ENCODE peak calls at places on chromosome 15, in four cellular contexts. One of them, this sample, is unnamed.

GRCh38 chr15:50128266-50128665 is 9.2 kb upstream of the ATP8B4 start:
- DNase-seq in heart left ventricle: peak
- DNase-seq in CD8-positive, alpha-beta T cell: no peak
- DNase-seq in A673: no peak
- DNase-seq in this sample: peak

GRCh38 chr15:56241374-56242085 is 2.1 kb downstream of the RFX7 start:
- DNase-seq in heart left ventricle: no peak
- DNase-seq in CD8-positive, alpha-beta T cell: no peak
- DNase-seq in A673: no peak
- DNase-seq in this sample: no peak

GRCh38 chr15:69578252-69578651 is 125.6 kb downstream of the RPLP1 start:
- DNase-seq in CD8-positive, alpha-beta T cell: no peak
- DNase-seq in A673: no peak
- DNase-seq in heart left ventricle: no peak
- DNase-seq in this sample: no peak

GRCh38 chr15:62928996-62929350 is 113.6 kb upstream of the TPM1 start:
- DNase-seq in heart left ventricle: no peak
- DNase-seq in A673: peak
- DNase-seq in CD8-positive, alpha-beta T cell: no peak
- DNase-seq in this sample: no peak

GRCh38 chr15:101156509-101157159 is 95.2 kb downstream of the CHSY1 start:
- DNase-seq in A673: peak
- DNase-seq in heart left ventricle: no peak
- DNase-seq in CD8-positive, alpha-beta T cell: no peak
- DNase-seq in this sample: no peak

GRCh38 chr15:98671060-98672008 is 23.0 kb downstream of the IGF1R start:
- DNase-seq in A673: no peak
- DNase-seq in heart left ventricle: no peak
- DNase-seq in CD8-positive, alpha-beta T cell: no peak
- DNase-seq in this sample: no peak

GRCh38 chr15:71385026-71385425 is 269.8 kb downstream of the THSD4 start:
- DNase-seq in A673: no peak
- DNase-seq in CD8-positive, alpha-beta T cell: no peak
- DNase-seq in heart left ventricle: no peak
- DNase-seq in this sample: no peak

GRCh38 chr15:58731756-58732535 is 17.6 kb downstream of the ADAM10 start:
- DNase-seq in heart left ventricle: no peak
- DNase-seq in CD8-positive, alpha-beta T cell: no peak
- DNase-seq in A673: no peak
- DNase-seq in this sample: peak

GRCh38 chr15:96261575-96262034 is 68.9 kb upstream of the NR2F2 start:
- DNase-seq in CD8-positive, alpha-beta T cell: no peak
- DNase-seq in heart left ventricle: no peak
- DNase-seq in A673: no peak
- DNase-seq in this sample: no peak

GRCh38 chr15:52181938-52182780 is 9.0 kb downstream of the GNB5 start:
- DNase-seq in CD8-positive, alpha-beta T cell: no peak
- DNase-seq in heart left ventricle: no peak
- DNase-seq in A673: no peak
- DNase-seq in this sample: no peak

GRCh38 chr15:52184721-52185120 is 6.5 kb downstream of the GNB5 start:
- DNase-seq in A673: no peak
- DNase-seq in CD8-positive, alpha-beta T cell: no peak
- DNase-seq in heart left ventricle: no peak
- DNase-seq in this sample: no peak

GRCh38 chr15:52180851-52181450 is 10.2 kb downstream of the GNB5 start:
- DNase-seq in CD8-positive, alpha-beta T cell: no peak
- DNase-seq in A673: no peak
- DNase-seq in heart left ventricle: no peak
- DNase-seq in this sample: no peak

GRCh38 chr15:52185151-52185561 is 6.0 kb downstream of the GNB5 start:
- DNase-seq in heart left ventricle: peak
- DNase-seq in CD8-positive, alpha-beta T cell: no peak
- DNase-seq in A673: no peak
- DNase-seq in this sample: no peak

DNA sequence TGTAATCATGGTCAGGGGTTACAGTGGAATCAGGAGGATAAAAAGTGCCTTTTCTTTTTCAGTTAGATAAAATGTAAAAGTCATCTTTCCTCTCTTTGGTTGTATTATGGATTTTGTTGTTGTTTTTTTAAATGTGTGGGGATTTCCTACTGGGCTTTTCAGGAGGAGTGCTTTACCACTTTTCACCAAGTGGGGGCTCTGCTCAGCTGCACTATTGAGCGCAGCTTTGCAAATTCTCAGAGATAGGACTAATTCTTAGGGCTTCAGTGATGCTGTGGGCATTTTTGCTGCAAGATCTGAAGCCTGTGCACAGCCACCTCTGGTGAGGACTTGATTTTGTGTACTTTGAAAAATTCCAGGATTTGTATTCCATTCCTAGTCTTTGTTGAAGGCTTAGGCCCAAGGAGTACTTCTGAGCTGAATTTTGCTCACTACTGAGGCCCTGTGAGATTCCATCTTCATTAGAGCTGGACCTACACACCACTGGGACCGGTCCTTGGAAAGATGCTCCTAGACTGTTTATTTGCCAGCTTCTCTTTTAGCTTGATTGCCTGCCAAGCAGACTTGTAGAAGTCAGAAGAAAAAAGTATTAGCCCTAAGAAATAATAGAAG is 7.5 kb downstream of the GNB5 start:
- DNase-seq in A673: no peak
- DNase-seq in heart left ventricle: no peak
- DNase-seq in CD8-positive, alpha-beta T cell: no peak
- DNase-seq in this sample: no peak
- TF ChIP-seq CTCF in A673: peak
- TF ChIP-seq CTCF in heart left ventricle: peak
- TF ChIP-seq CTCF in CD8-positive, alpha-beta T cell: peak
- TF ChIP-seq CTCF in this sample: peak

DNA sequence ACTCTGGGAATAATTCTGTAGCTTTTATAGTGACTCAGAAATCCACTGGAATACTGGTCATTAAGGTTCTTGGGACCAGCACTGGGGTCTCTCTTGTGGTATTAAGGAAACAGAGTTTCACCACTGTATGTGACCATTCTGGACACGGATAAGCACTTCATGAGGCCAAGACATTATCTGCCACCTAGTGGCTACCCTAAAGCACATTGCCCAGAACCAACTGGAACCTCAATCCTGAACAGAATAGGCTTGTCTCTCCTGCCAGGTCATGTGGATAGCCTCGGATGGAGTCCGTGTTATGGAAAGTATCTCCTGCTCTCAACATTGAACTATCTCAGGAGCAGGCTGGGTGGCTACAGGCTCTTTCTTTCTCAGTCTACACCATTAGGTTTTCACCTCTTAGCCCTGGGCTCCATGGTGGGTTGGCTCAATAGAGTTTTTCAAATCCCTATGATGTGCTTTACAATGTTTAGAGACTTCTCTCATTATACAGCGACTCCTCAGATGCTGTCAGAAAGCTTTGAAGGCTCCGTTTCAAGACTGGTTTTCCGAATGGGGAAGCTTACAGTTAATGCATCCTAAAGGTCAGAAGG is 167.6 kb upstream of the ST8SIA2 start:
- DNase-seq in A673: peak
- DNase-seq in heart left ventricle: no peak
- DNase-seq in CD8-positive, alpha-beta T cell: no peak
- DNase-seq in this sample: no peak
- TF ChIP-seq CTCF in A673: peak
- TF ChIP-seq CTCF in heart left ventricle: peak
- TF ChIP-seq CTCF in CD8-positive, alpha-beta T cell: no peak
- TF ChIP-seq CTCF in this sample: no peak

DNA sequence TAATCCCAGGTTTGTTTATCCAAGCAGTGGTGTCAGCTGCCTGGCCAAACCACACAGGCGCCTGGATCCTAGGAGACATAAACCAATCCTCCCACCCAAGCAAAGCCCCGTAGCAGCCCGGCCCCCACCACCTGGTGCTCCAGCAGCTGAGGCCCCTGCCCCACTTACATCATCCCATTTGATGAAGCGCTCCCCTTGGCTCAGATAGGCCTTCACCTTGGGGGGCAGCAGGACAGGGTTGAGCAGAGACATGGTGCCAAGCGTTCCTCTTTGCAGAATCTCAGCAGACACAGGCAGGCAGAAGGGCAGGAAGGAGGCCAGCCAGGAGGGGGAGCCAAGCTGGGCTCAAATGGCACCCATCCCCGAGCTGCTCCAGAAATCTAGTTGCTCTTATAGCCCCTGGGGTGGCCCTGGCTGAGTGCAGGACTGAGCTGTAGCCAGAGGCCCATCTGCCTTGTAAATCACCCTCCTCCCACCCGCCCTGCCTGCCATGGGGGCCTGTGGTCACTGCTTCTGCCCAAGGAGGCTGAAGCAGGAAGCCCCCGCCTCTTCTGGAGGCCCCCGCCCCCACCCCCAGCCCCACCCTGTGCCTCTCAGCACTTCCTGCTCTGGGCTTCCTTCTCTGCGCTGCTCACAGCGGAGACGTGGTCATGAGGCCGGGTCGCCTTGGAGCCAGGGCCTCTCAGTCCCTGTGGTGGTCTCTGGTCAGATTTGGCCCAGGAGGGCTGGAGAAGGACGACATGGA is at the start of gene PLCB2:
- DNase-seq in heart left ventricle: peak
- DNase-seq in A673: no peak
- DNase-seq in CD8-positive, alpha-beta T cell: peak
- DNase-seq in this sample: peak
- TF ChIP-seq CTCF in heart left ventricle: peak
- TF ChIP-seq CTCF in A673: peak
- TF ChIP-seq CTCF in CD8-positive, alpha-beta T cell: peak
- TF ChIP-seq CTCF in this sample: peak

GRCh38 chr15:73237910-73238309 is 130.8 kb downstream of the HCN4 start:
- DNase-seq in A673: peak
- DNase-seq in heart left ventricle: no peak
- DNase-seq in CD8-positive, alpha-beta T cell: no peak
- DNase-seq in this sample: no peak
- TF ChIP-seq CTCF in A673: no peak
- TF ChIP-seq CTCF in heart left ventricle: no peak
- TF ChIP-seq CTCF in CD8-positive, alpha-beta T cell: no peak
- TF ChIP-seq CTCF in this sample: no peak

GRCh38 chr15:43209059-43209824 is 11.6 kb downstream of the EPB42 start:
- DNase-seq in CD8-positive, alpha-beta T cell: no peak
- DNase-seq in A673: no peak
- DNase-seq in heart left ventricle: no peak
- DNase-seq in this sample: no peak
- TF ChIP-seq CTCF in CD8-positive, alpha-beta T cell: no peak
- TF ChIP-seq CTCF in A673: no peak
- TF ChIP-seq CTCF in heart left ventricle: no peak
- TF ChIP-seq CTCF in this sample: peak

DNA sequence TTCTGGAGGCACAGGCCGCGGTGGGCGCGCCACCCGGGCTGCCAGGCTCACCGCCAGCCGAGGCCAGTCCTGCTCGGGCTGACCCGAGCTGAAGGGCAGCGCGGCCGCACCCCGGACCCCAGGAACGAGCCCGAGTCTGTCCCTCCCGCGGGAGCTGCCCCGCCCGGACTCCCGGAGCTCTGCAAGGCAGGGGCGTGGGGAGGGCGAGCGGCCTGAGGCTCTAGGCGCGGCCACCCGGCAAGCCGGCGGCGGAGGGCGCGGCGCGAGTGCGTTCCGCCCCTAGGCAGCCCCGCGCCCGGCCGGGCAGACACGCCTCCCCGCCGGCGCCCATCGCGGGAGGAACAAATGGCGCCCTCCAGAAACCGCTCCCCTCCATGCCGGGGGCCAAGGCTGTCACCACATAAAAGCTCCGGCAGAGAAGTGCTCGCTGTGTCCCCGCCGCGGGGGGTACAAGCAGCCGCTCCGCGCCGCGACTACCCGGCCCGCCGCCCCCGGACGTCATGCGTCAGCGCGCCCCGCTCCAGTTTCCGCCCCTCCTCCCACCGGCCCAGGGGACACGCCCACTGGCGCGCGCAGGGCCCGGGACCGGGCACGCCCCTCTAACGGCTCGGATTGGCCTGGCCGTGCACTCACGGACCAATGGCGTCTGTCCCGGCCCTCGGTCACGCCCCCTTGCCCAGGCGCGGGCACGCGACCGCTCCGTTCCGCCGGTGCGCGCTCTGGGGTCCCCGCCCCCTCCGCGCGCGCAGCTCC is 483 bp upstream of the KLF13 start:
- DNase-seq in heart left ventricle: peak
- DNase-seq in A673: peak
- DNase-seq in CD8-positive, alpha-beta T cell: peak
- DNase-seq in this sample: peak
- TF ChIP-seq CTCF in heart left ventricle: no peak
- TF ChIP-seq CTCF in A673: no peak
- TF ChIP-seq CTCF in CD8-positive, alpha-beta T cell: no peak
- TF ChIP-seq CTCF in this sample: no peak

DNA sequence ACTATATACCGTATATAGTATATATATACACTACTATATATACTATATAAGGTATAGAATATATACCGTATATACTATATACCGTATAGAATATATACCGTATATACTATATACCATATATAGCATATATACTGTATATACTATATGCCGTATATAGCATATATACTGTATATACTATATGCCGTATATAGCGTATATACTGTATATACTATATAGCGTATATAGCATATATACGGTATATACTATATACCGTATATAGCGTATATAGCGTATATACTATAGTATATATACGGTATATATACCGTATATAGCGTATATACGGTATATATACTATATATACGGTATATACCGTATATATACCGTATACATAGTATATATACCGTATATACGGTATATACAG is 22.6 kb upstream of the HDGFL3 start:
- DNase-seq in heart left ventricle: no peak
- DNase-seq in CD8-positive, alpha-beta T cell: no peak
- DNase-seq in A673: no peak
- DNase-seq in this sample: no peak
- TF ChIP-seq CTCF in heart left ventricle: no peak
- TF ChIP-seq CTCF in CD8-positive, alpha-beta T cell: no peak
- TF ChIP-seq CTCF in A673: no peak
- TF ChIP-seq CTCF in this sample: no peak

DNA sequence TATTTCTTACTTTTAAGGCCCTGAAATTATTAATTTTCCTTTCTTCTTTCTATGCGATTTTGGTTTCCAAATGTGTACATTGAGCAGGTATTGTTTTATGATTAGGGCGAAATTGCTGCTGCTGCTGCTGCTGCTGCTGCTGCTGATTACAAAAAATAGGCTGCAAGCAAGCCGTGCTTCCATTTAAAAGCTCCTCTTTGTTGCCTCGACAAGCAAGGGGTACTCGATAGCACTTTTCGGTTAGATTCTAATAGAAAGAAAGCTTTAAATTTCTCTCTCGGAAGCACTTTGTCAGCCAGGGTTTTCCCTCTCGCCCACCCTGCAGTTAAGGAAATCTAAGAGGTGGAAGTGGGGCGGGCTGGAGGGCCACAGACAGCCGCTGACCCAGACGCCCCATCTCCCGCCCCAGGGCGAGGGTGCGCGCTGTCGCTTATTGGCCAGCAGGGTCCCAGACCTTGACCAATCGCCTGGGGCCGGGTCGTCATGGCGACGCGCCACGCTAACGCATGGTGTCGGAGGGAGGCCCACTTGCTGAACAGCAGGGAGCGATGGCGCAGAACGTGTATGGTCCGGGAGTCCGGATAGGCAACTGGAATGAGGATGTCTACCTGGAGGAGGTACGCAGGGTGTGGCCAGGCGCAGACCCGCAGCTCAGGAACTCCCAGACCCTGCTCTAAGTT is at the start of gene CFAP161:
- DNase-seq in A673: peak
- DNase-seq in CD8-positive, alpha-beta T cell: peak
- DNase-seq in heart left ventricle: peak
- DNase-seq in this sample: no peak
- TF ChIP-seq CTCF in A673: no peak
- TF ChIP-seq CTCF in CD8-positive, alpha-beta T cell: no peak
- TF ChIP-seq CTCF in heart left ventricle: no peak
- TF ChIP-seq CTCF in this sample: no peak

This sample was measured in CD14-positive monocyte.